ENCODE peak calls at places on chromosomes 2 and 18, in eight cellular contexts. One of them, this sample, is unnamed.

GRCh38 chr18:45522371-45522770 is 92.9 kb upstream of the SLC14A2 start:
- DNase-seq in HT-29: no peak
- DNase-seq in fibroblast of the conjunctiva: no peak
- DNase-seq in brain pericyte: no peak
- DNase-seq in putamen: no peak
- DNase-seq in neural crest cell: no peak
- DNase-seq in GM10248: no peak
- DNase-seq in SK-MEL-5: no peak
- DNase-seq in this sample: no peak

GRCh38 chr18:10010611-10011015 is 96.8 kb downstream of the VAPA start:
- DNase-seq in GM10248: no peak
- DNase-seq in putamen: peak
- DNase-seq in fibroblast of the conjunctiva: peak
- DNase-seq in neural crest cell: no peak
- DNase-seq in HT-29: no peak
- DNase-seq in SK-MEL-5: no peak
- DNase-seq in brain pericyte: no peak
- DNase-seq in this sample: no peak

GRCh38 chr2:235572592-235572991 is 78.7 kb downstream of the AGAP1 start:
- DNase-seq in putamen: no peak
- DNase-seq in SK-MEL-5: no peak
- DNase-seq in GM10248: no peak
- DNase-seq in brain pericyte: no peak
- DNase-seq in HT-29: no peak
- DNase-seq in neural crest cell: no peak
- DNase-seq in fibroblast of the conjunctiva: no peak
- DNase-seq in this sample: no peak

GRCh38 chr2:231034291-231034882 is 2.9 kb upstream of the C2orf72 start:
- DNase-seq in GM10248: no peak
- DNase-seq in fibroblast of the conjunctiva: no peak
- DNase-seq in putamen: no peak
- DNase-seq in neural crest cell: no peak
- DNase-seq in HT-29: no peak
- DNase-seq in SK-MEL-5: no peak
- DNase-seq in brain pericyte: no peak
- DNase-seq in this sample: no peak

GRCh38 chr2:203594541-203594940 is 59.4 kb upstream of the RAPH1 start:
- DNase-seq in SK-MEL-5: peak
- DNase-seq in brain pericyte: no peak
- DNase-seq in fibroblast of the conjunctiva: no peak
- DNase-seq in neural crest cell: no peak
- DNase-seq in GM10248: no peak
- DNase-seq in HT-29: peak
- DNase-seq in putamen: no peak
- DNase-seq in this sample: no peak

GRCh38 chr2:64525323-64525625 is 1.1 kb downstream of the AFTPH start:
- DNase-seq in HT-29: peak
- DNase-seq in GM10248: peak
- DNase-seq in putamen: no peak
- DNase-seq in neural crest cell: no peak
- DNase-seq in brain pericyte: no peak
- DNase-seq in SK-MEL-5: no peak
- DNase-seq in fibroblast of the conjunctiva: no peak
- DNase-seq in this sample: peak

GRCh38 chr2:238116298-238117198 is 16.4 kb downstream of the ESPNL start:
- DNase-seq in neural crest cell: no peak
- DNase-seq in GM10248: no peak
- DNase-seq in HT-29: no peak
- DNase-seq in putamen: no peak
- DNase-seq in brain pericyte: no peak
- DNase-seq in SK-MEL-5: no peak
- DNase-seq in fibroblast of the conjunctiva: no peak
- DNase-seq in this sample: no peak

GRCh38 chr2:235659767-235660322 is 166.0 kb downstream of the AGAP1 start:
- DNase-seq in neural crest cell: no peak
- DNase-seq in putamen: no peak
- DNase-seq in fibroblast of the conjunctiva: no peak
- DNase-seq in GM10248: no peak
- DNase-seq in HT-29: no peak
- DNase-seq in SK-MEL-5: no peak
- DNase-seq in brain pericyte: no peak
- DNase-seq in this sample: no peak

GRCh38 chr2:74066491-74067203 is 81.1 kb downstream of the BOLA3 start:
- DNase-seq in putamen: no peak
- DNase-seq in neural crest cell: no peak
- DNase-seq in SK-MEL-5: no peak
- DNase-seq in fibroblast of the conjunctiva: no peak
- DNase-seq in brain pericyte: no peak
- DNase-seq in HT-29: peak
- DNase-seq in GM10248: no peak
- DNase-seq in this sample: no peak

GRCh38 chr2:178949584-178949983 is 100.4 kb downstream of the CCDC141 start:
- DNase-seq in brain pericyte: no peak
- DNase-seq in SK-MEL-5: no peak
- DNase-seq in fibroblast of the conjunctiva: no peak
- DNase-seq in putamen: no peak
- DNase-seq in neural crest cell: no peak
- DNase-seq in HT-29: no peak
- DNase-seq in GM10248: no peak
- DNase-seq in this sample: no peak

GRCh38 chr18:8609711-8610441 is 639 bp downstream of the RAB12 start:
- DNase-seq in GM10248: no peak
- DNase-seq in HT-29: no peak
- DNase-seq in SK-MEL-5: no peak
- DNase-seq in fibroblast of the conjunctiva: no peak
- DNase-seq in brain pericyte: no peak
- DNase-seq in neural crest cell: peak
- DNase-seq in putamen: no peak
- DNase-seq in this sample: peak

GRCh38 chr2:10097352-10098148 is 17.3 kb upstream of the CYS1 start:
- DNase-seq in GM10248: peak
- DNase-seq in neural crest cell: peak
- DNase-seq in HT-29: peak
- DNase-seq in fibroblast of the conjunctiva: peak
- DNase-seq in putamen: no peak
- DNase-seq in brain pericyte: no peak
- DNase-seq in SK-MEL-5: peak
- DNase-seq in this sample: peak

GRCh38 chr2:17878222-17879136 is at the start of gene KCNS3:
- DNase-seq in HT-29: no peak
- DNase-seq in fibroblast of the conjunctiva: no peak
- DNase-seq in SK-MEL-5: peak
- DNase-seq in neural crest cell: peak
- DNase-seq in GM10248: peak
- DNase-seq in brain pericyte: no peak
- DNase-seq in putamen: no peak
- DNase-seq in this sample: no peak

GRCh38 chr2:70440621-70441020 is 113.0 kb downstream of the TGFA start:
- DNase-seq in HT-29: no peak
- DNase-seq in GM10248: no peak
- DNase-seq in brain pericyte: no peak
- DNase-seq in putamen: no peak
- DNase-seq in SK-MEL-5: peak
- DNase-seq in neural crest cell: no peak
- DNase-seq in fibroblast of the conjunctiva: no peak
- DNase-seq in this sample: no peak

GRCh38 chr2:22907330-22907729 is 477.6 kb upstream of the KLHL29 start:
- DNase-seq in brain pericyte: no peak
- DNase-seq in SK-MEL-5: no peak
- DNase-seq in HT-29: no peak
- DNase-seq in putamen: no peak
- DNase-seq in fibroblast of the conjunctiva: no peak
- DNase-seq in neural crest cell: no peak
- DNase-seq in GM10248: no peak
- DNase-seq in this sample: no peak

GRCh38 chr2:102841107-102841840 is 79.4 kb downstream of the TMEM182 start:
- DNase-seq in brain pericyte: no peak
- DNase-seq in SK-MEL-5: peak
- DNase-seq in neural crest cell: peak
- DNase-seq in putamen: peak
- DNase-seq in GM10248: peak
- DNase-seq in fibroblast of the conjunctiva: peak
- DNase-seq in HT-29: peak
- DNase-seq in this sample: no peak

GRCh38 chr2:96773922-96774321 is 13.2 kb downstream of the CNNM4 start:
- DNase-seq in neural crest cell: no peak
- DNase-seq in fibroblast of the conjunctiva: no peak
- DNase-seq in putamen: no peak
- DNase-seq in SK-MEL-5: no peak
- DNase-seq in HT-29: no peak
- DNase-seq in brain pericyte: no peak
- DNase-seq in GM10248: no peak
- DNase-seq in this sample: peak

GRCh38 chr2:119387381-119388129 is 20.8 kb downstream of the DBI start:
- DNase-seq in brain pericyte: no peak
- DNase-seq in SK-MEL-5: peak
- DNase-seq in GM10248: peak
- DNase-seq in fibroblast of the conjunctiva: peak
- DNase-seq in HT-29: peak
- DNase-seq in neural crest cell: no peak
- DNase-seq in putamen: peak
- DNase-seq in this sample: no peak

GRCh38 chr18:74083071-74083954 is 64.3 kb downstream of the FBXO15 start:
- DNase-seq in SK-MEL-5: no peak
- DNase-seq in fibroblast of the conjunctiva: no peak
- DNase-seq in brain pericyte: no peak
- DNase-seq in GM10248: no peak
- DNase-seq in neural crest cell: no peak
- DNase-seq in putamen: no peak
- DNase-seq in HT-29: no peak
- DNase-seq in this sample: no peak

GRCh38 chr2:42978887-42979415 is 186.6 kb upstream of the HAAO start:
- DNase-seq in HT-29: peak
- DNase-seq in brain pericyte: no peak
- DNase-seq in neural crest cell: no peak
- DNase-seq in fibroblast of the conjunctiva: no peak
- DNase-seq in SK-MEL-5: no peak
- DNase-seq in putamen: no peak
- DNase-seq in GM10248: no peak
- DNase-seq in this sample: no peak

GRCh38 chr2:58449286-58450010 is 208.3 kb upstream of the FANCL start:
- DNase-seq in HT-29: no peak
- DNase-seq in fibroblast of the conjunctiva: no peak
- DNase-seq in putamen: peak
- DNase-seq in SK-MEL-5: peak
- DNase-seq in GM10248: peak
- DNase-seq in neural crest cell: no peak
- DNase-seq in brain pericyte: no peak
- DNase-seq in this sample: no peak

GRCh38 chr2:25078171-25079049 is 36.5 kb downstream of the EFR3B start:
- DNase-seq in putamen: peak
- DNase-seq in HT-29: peak
- DNase-seq in SK-MEL-5: no peak
- DNase-seq in fibroblast of the conjunctiva: no peak
- DNase-seq in GM10248: no peak
- DNase-seq in neural crest cell: no peak
- DNase-seq in brain pericyte: peak
- DNase-seq in this sample: no peak